ENCODE peak calls at places on chromosomes 13 and 19, in six cellular contexts. H is HuH-7; W is GM18507; J is activated naive CD8-positive, alpha-beta T cell treated with anti-CD3 and anti-CD28 coated beads, Interleukin-2, amount 50 U/mL, for 24 hours; Z is cardiac fibroblast; Y is fibroblast of lung. M is an unnamed sample.

GRCh38 chr13:44765076-44765475 is 188.9 kb upstream of the TSC22D1 start:
- DNase-seq in Y (no peak), H (no peak), Z (no peak), W (no peak), J (no peak), M (no peak)

GRCh38 chr13:113671066-113672001 is 4.3 kb downstream of the GRK1 start:
- DNase-seq in Y (no peak), H (no peak), J (no peak), W (no peak), Z (no peak), M (peak)

GRCh38 chr19:42191855-42192254 is 25.6 kb downstream of the DEDD2 start:
- DNase-seq in Y (peak), Z (peak), J (peak), W (no peak), H (peak), M (no peak)

GRCh38 chr19:17796013-17796837 is 1.3 kb downstream of the B3GNT3 start:
- DNase-seq in Z (no peak), Y (no peak), H (no peak), W (no peak), J (no peak), M (no peak)

GRCh38 chr13:40963927-40964326 is 55.2 kb downstream of the ELF1 start:
- DNase-seq in H (no peak), W (no peak), Z (peak), J (no peak), Y (peak), M (no peak)

GRCh38 chr13:81779896-81780295 is 1439.0 kb upstream of the SPRY2 start:
- DNase-seq in J (no peak), W (no peak), Y (no peak), H (no peak), Z (no peak), M (no peak)

GRCh38 chr19:54473071-54473941 is at the start of gene CDC42EP5:
- DNase-seq in J (peak), W (no peak), Z (peak), Y (peak), H (no peak), M (peak)

GRCh38 chr19:11096210-11096841 is 7.1 kb downstream of the LDLR start:
- DNase-seq in J (peak), Z (peak), W (peak), Y (peak), H (no peak), M (peak)

GRCh38 chr13:98026457-98026857 is 73.0 kb downstream of the IPO5 start:
- DNase-seq in J (no peak), Y (peak), H (peak), W (no peak), Z (peak), M (no peak)

GRCh38 chr13:19769854-19770253 is 12.9 kb downstream of the PSPC1 start:
- DNase-seq in Z (no peak), Y (no peak), H (no peak), J (no peak), W (no peak), M (no peak)

GRCh38 chr13:51324714-51325440 is 14.6 kb upstream of the SERPINE3 start:
- DNase-seq in J (no peak), H (no peak), W (no peak), Y (no peak), Z (no peak), M (no peak)

GRCh38 chr13:25901460-25902376 is 150.1 kb downstream of the SHISA2 start:
- DNase-seq in J (no peak), H (no peak), Z (peak), Y (peak), W (peak), M (no peak)

GRCh38 chr19:39566064-39566463 is 26.1 kb upstream of the EID2 start:
- DNase-seq in Y (no peak), H (no peak), Z (peak), W (no peak), J (no peak), M (no peak)

GRCh38 chr19:55253842-55254624 is 4.8 kb downstream of the PPP6R1 start:
- DNase-seq in Z (no peak), Y (no peak), W (peak), H (no peak), J (peak), M (no peak)

GRCh38 chr19:47134533-47134932 is 3.9 kb downstream of the SAE1 start:
- DNase-seq in H (no peak), Y (no peak), J (no peak), Z (no peak), W (no peak), M (no peak)

GRCh38 chr19:51777570-51778460 is 16.8 kb downstream of the FPR2 start:
- DNase-seq in Z (peak), W (peak), H (peak), Y (peak), J (peak), M (peak)

GRCh38 chr19:35797663-35798062 is 15.0 kb downstream of the PRODH2 start:
- DNase-seq in Y (no peak), H (no peak), Z (no peak), W (no peak), J (peak), M (no peak)

GRCh38 chr19:18904334-18905057 is 8.5 kb upstream of the CERS1 start:
- DNase-seq in W (no peak), H (no peak), Y (no peak), Z (no peak), J (no peak), M (no peak)

M was measured in uterus.